ENCODE peak calls at places on chromosomes 13 and 19, in ten cellular contexts. One of them, this sample, is unnamed.

GRCh38 chr13:108895220-108895704 is 265.9 kb downstream of the MYO16 start:
- DNase-seq in activated T-cell treated with anti-CD3 and anti-CD28 coated beads, Interleukin-2, amount 50 U/mL, for 1 hour: no peak
- DNase-seq in A549: peak
- DNase-seq in Calu3: peak
- DNase-seq in ELF-1: no peak
- DNase-seq in PC-3: peak
- DNase-seq in NCI-H1092 treated with DMSO at 0.1 percent for 48 hours: peak
- DNase-seq in AML-193: peak
- DNase-seq in fibroblast of the aortic adventitia: peak
- DNase-seq in GM23338: peak
- DNase-seq in this sample: no peak

GRCh38 chr19:18894254-18895037 is 1.5 kb downstream of the CERS1 start:
- DNase-seq in GM23338: peak
- DNase-seq in fibroblast of the aortic adventitia: peak
- DNase-seq in PC-3: no peak
- DNase-seq in AML-193: no peak
- DNase-seq in ELF-1: peak
- DNase-seq in NCI-H1092 treated with DMSO at 0.1 percent for 48 hours: peak
- DNase-seq in A549: no peak
- DNase-seq in Calu3: no peak
- DNase-seq in activated T-cell treated with anti-CD3 and anti-CD28 coated beads, Interleukin-2, amount 50 U/mL, for 1 hour: no peak
- DNase-seq in this sample: no peak

GRCh38 chr13:76856141-76856571 is 30.0 kb downstream of the KCTD12 start:
- DNase-seq in activated T-cell treated with anti-CD3 and anti-CD28 coated beads, Interleukin-2, amount 50 U/mL, for 1 hour: no peak
- DNase-seq in NCI-H1092 treated with DMSO at 0.1 percent for 48 hours: no peak
- DNase-seq in fibroblast of the aortic adventitia: peak
- DNase-seq in ELF-1: no peak
- DNase-seq in PC-3: peak
- DNase-seq in GM23338: no peak
- DNase-seq in Calu3: no peak
- DNase-seq in AML-193: no peak
- DNase-seq in A549: no peak
- DNase-seq in this sample: no peak

GRCh38 chr13:24097667-24098066 is 62.9 kb upstream of the SPATA13 start:
- DNase-seq in A549: no peak
- DNase-seq in NCI-H1092 treated with DMSO at 0.1 percent for 48 hours: no peak
- DNase-seq in ELF-1: no peak
- DNase-seq in activated T-cell treated with anti-CD3 and anti-CD28 coated beads, Interleukin-2, amount 50 U/mL, for 1 hour: no peak
- DNase-seq in fibroblast of the aortic adventitia: no peak
- DNase-seq in Calu3: no peak
- DNase-seq in AML-193: no peak
- DNase-seq in GM23338: no peak
- DNase-seq in PC-3: no peak
- DNase-seq in this sample: no peak

GRCh38 chr19:46035986-46036744 is 4.6 kb downstream of the IGFL4 start:
- DNase-seq in Calu3: no peak
- DNase-seq in ELF-1: no peak
- DNase-seq in AML-193: no peak
- DNase-seq in fibroblast of the aortic adventitia: no peak
- DNase-seq in NCI-H1092 treated with DMSO at 0.1 percent for 48 hours: no peak
- DNase-seq in A549: no peak
- DNase-seq in PC-3: no peak
- DNase-seq in GM23338: no peak
- DNase-seq in activated T-cell treated with anti-CD3 and anti-CD28 coated beads, Interleukin-2, amount 50 U/mL, for 1 hour: no peak
- DNase-seq in this sample: no peak

GRCh38 chr13:42860485-42860884 is 79.1 kb downstream of the FAM216B start:
- DNase-seq in PC-3: no peak
- DNase-seq in GM23338: no peak
- DNase-seq in A549: no peak
- DNase-seq in AML-193: no peak
- DNase-seq in activated T-cell treated with anti-CD3 and anti-CD28 coated beads, Interleukin-2, amount 50 U/mL, for 1 hour: no peak
- DNase-seq in ELF-1: no peak
- DNase-seq in NCI-H1092 treated with DMSO at 0.1 percent for 48 hours: no peak
- DNase-seq in fibroblast of the aortic adventitia: no peak
- DNase-seq in Calu3: no peak
- DNase-seq in this sample: no peak

GRCh38 chr19:16588089-16588823 is 16.0 kb upstream of the SLC35E1 start:
- DNase-seq in Calu3: no peak
- DNase-seq in ELF-1: peak
- DNase-seq in AML-193: peak
- DNase-seq in NCI-H1092 treated with DMSO at 0.1 percent for 48 hours: peak
- DNase-seq in activated T-cell treated with anti-CD3 and anti-CD28 coated beads, Interleukin-2, amount 50 U/mL, for 1 hour: peak
- DNase-seq in A549: no peak
- DNase-seq in fibroblast of the aortic adventitia: peak
- DNase-seq in GM23338: peak
- DNase-seq in PC-3: no peak
- DNase-seq in this sample: no peak

GRCh38 chr13:29573190-29573589 is 22.3 kb downstream of the SLC7A1 start:
- DNase-seq in AML-193: peak
- DNase-seq in GM23338: no peak
- DNase-seq in fibroblast of the aortic adventitia: peak
- DNase-seq in NCI-H1092 treated with DMSO at 0.1 percent for 48 hours: peak
- DNase-seq in A549: no peak
- DNase-seq in PC-3: no peak
- DNase-seq in ELF-1: no peak
- DNase-seq in activated T-cell treated with anti-CD3 and anti-CD28 coated beads, Interleukin-2, amount 50 U/mL, for 1 hour: no peak
- DNase-seq in Calu3: no peak
- DNase-seq in this sample: peak

GRCh38 chr19:30388327-30388726 is 16.1 kb downstream of the ZNF536 start:
- DNase-seq in A549: no peak
- DNase-seq in AML-193: no peak
- DNase-seq in fibroblast of the aortic adventitia: no peak
- DNase-seq in NCI-H1092 treated with DMSO at 0.1 percent for 48 hours: no peak
- DNase-seq in activated T-cell treated with anti-CD3 and anti-CD28 coated beads, Interleukin-2, amount 50 U/mL, for 1 hour: no peak
- DNase-seq in PC-3: no peak
- DNase-seq in ELF-1: no peak
- DNase-seq in GM23338: no peak
- DNase-seq in Calu3: no peak
- DNase-seq in this sample: no peak

GRCh38 chr19:2167896-2168618 is 4.3 kb downstream of the DOT1L start:
- DNase-seq in AML-193: peak
- DNase-seq in Calu3: no peak
- DNase-seq in ELF-1: no peak
- DNase-seq in GM23338: no peak
- DNase-seq in A549: peak
- DNase-seq in fibroblast of the aortic adventitia: peak
- DNase-seq in activated T-cell treated with anti-CD3 and anti-CD28 coated beads, Interleukin-2, amount 50 U/mL, for 1 hour: no peak
- DNase-seq in NCI-H1092 treated with DMSO at 0.1 percent for 48 hours: no peak
- DNase-seq in PC-3: peak
- DNase-seq in this sample: no peak

GRCh38 chr13:51318015-51318414 is 21.5 kb upstream of the SERPINE3 start:
- DNase-seq in fibroblast of the aortic adventitia: no peak
- DNase-seq in ELF-1: no peak
- DNase-seq in A549: no peak
- DNase-seq in NCI-H1092 treated with DMSO at 0.1 percent for 48 hours: no peak
- DNase-seq in Calu3: no peak
- DNase-seq in activated T-cell treated with anti-CD3 and anti-CD28 coated beads, Interleukin-2, amount 50 U/mL, for 1 hour: no peak
- DNase-seq in PC-3: peak
- DNase-seq in AML-193: no peak
- DNase-seq in GM23338: no peak
- DNase-seq in this sample: no peak

GRCh38 chr13:23856008-23856750 is 33.0 kb downstream of the MIPEP start:
- DNase-seq in fibroblast of the aortic adventitia: no peak
- DNase-seq in GM23338: peak
- DNase-seq in A549: no peak
- DNase-seq in PC-3: no peak
- DNase-seq in Calu3: no peak
- DNase-seq in AML-193: no peak
- DNase-seq in ELF-1: no peak
- DNase-seq in NCI-H1092 treated with DMSO at 0.1 percent for 48 hours: no peak
- DNase-seq in activated T-cell treated with anti-CD3 and anti-CD28 coated beads, Interleukin-2, amount 50 U/mL, for 1 hour: no peak
- DNase-seq in this sample: no peak

GRCh38 chr13:93561553-93561952 is 334.9 kb downstream of the GPC6 start:
- DNase-seq in A549: no peak
- DNase-seq in activated T-cell treated with anti-CD3 and anti-CD28 coated beads, Interleukin-2, amount 50 U/mL, for 1 hour: no peak
- DNase-seq in Calu3: no peak
- DNase-seq in ELF-1: no peak
- DNase-seq in fibroblast of the aortic adventitia: no peak
- DNase-seq in AML-193: no peak
- DNase-seq in NCI-H1092 treated with DMSO at 0.1 percent for 48 hours: no peak
- DNase-seq in PC-3: no peak
- DNase-seq in GM23338: peak
- DNase-seq in this sample: no peak

GRCh38 chr13:78586706-78587105 is 16.6 kb downstream of the POU4F1 start:
- DNase-seq in Calu3: no peak
- DNase-seq in PC-3: no peak
- DNase-seq in GM23338: peak
- DNase-seq in ELF-1: peak
- DNase-seq in fibroblast of the aortic adventitia: no peak
- DNase-seq in NCI-H1092 treated with DMSO at 0.1 percent for 48 hours: no peak
- DNase-seq in A549: no peak
- DNase-seq in AML-193: no peak
- DNase-seq in activated T-cell treated with anti-CD3 and anti-CD28 coated beads, Interleukin-2, amount 50 U/mL, for 1 hour: no peak
- DNase-seq in this sample: no peak

GRCh38 chr19:28905996-28906395 is 307.0 kb downstream of the UQCRFS1 start:
- DNase-seq in AML-193: no peak
- DNase-seq in Calu3: no peak
- DNase-seq in activated T-cell treated with anti-CD3 and anti-CD28 coated beads, Interleukin-2, amount 50 U/mL, for 1 hour: no peak
- DNase-seq in fibroblast of the aortic adventitia: peak
- DNase-seq in PC-3: no peak
- DNase-seq in NCI-H1092 treated with DMSO at 0.1 percent for 48 hours: no peak
- DNase-seq in ELF-1: no peak
- DNase-seq in A549: no peak
- DNase-seq in GM23338: no peak
- DNase-seq in this sample: no peak

GRCh38 chr19:7833225-7834156 is 3.5 kb downstream of the EVI5L start:
- DNase-seq in PC-3: peak
- DNase-seq in Calu3: peak
- DNase-seq in ELF-1: no peak
- DNase-seq in AML-193: no peak
- DNase-seq in A549: peak
- DNase-seq in NCI-H1092 treated with DMSO at 0.1 percent for 48 hours: no peak
- DNase-seq in GM23338: no peak
- DNase-seq in activated T-cell treated with anti-CD3 and anti-CD28 coated beads, Interleukin-2, amount 50 U/mL, for 1 hour: no peak
- DNase-seq in fibroblast of the aortic adventitia: peak
- DNase-seq in this sample: no peak

GRCh38 chr13:31814523-31814922 is 75.2 kb downstream of the RXFP2 start:
- DNase-seq in fibroblast of the aortic adventitia: no peak
- DNase-seq in ELF-1: no peak
- DNase-seq in Calu3: no peak
- DNase-seq in activated T-cell treated with anti-CD3 and anti-CD28 coated beads, Interleukin-2, amount 50 U/mL, for 1 hour: no peak
- DNase-seq in NCI-H1092 treated with DMSO at 0.1 percent for 48 hours: no peak
- DNase-seq in A549: no peak
- DNase-seq in GM23338: no peak
- DNase-seq in AML-193: no peak
- DNase-seq in PC-3: no peak
- DNase-seq in this sample: no peak

GRCh38 chr13:108257238-108257637 is 12.3 kb upstream of the TNFSF13B start:
- DNase-seq in NCI-H1092 treated with DMSO at 0.1 percent for 48 hours: no peak
- DNase-seq in PC-3: no peak
- DNase-seq in activated T-cell treated with anti-CD3 and anti-CD28 coated beads, Interleukin-2, amount 50 U/mL, for 1 hour: no peak
- DNase-seq in AML-193: no peak
- DNase-seq in Calu3: no peak
- DNase-seq in ELF-1: no peak
- DNase-seq in A549: no peak
- DNase-seq in GM23338: no peak
- DNase-seq in fibroblast of the aortic adventitia: no peak
- DNase-seq in this sample: no peak

GRCh38 chr19:1833540-1833939 is 14.7 kb downstream of the REXO1 start:
- DNase-seq in NCI-H1092 treated with DMSO at 0.1 percent for 48 hours: no peak
- DNase-seq in AML-193: no peak
- DNase-seq in GM23338: no peak
- DNase-seq in fibroblast of the aortic adventitia: no peak
- DNase-seq in activated T-cell treated with anti-CD3 and anti-CD28 coated beads, Interleukin-2, amount 50 U/mL, for 1 hour: no peak
- DNase-seq in PC-3: no peak
- DNase-seq in ELF-1: no peak
- DNase-seq in A549: no peak
- DNase-seq in Calu3: no peak
- DNase-seq in this sample: no peak

GRCh38 chr19:48445256-48445605 is 552 bp upstream of the GRWD1 start:
- DNase-seq in Calu3: peak
- DNase-seq in fibroblast of the aortic adventitia: peak
- DNase-seq in ELF-1: no peak
- DNase-seq in activated T-cell treated with anti-CD3 and anti-CD28 coated beads, Interleukin-2, amount 50 U/mL, for 1 hour: peak
- DNase-seq in GM23338: peak
- DNase-seq in A549: peak
- DNase-seq in AML-193: peak
- DNase-seq in PC-3: peak
- DNase-seq in NCI-H1092 treated with DMSO at 0.1 percent for 48 hours: peak
- DNase-seq in this sample: no peak

GRCh38 chr13:20127563-20128458 is 33.0 kb downstream of the GJA3 start:
- DNase-seq in PC-3: peak
- DNase-seq in NCI-H1092 treated with DMSO at 0.1 percent for 48 hours: peak
- DNase-seq in AML-193: peak
- DNase-seq in A549: peak
- DNase-seq in Calu3: peak
- DNase-seq in ELF-1: peak
- DNase-seq in activated T-cell treated with anti-CD3 and anti-CD28 coated beads, Interleukin-2, amount 50 U/mL, for 1 hour: peak
- DNase-seq in fibroblast of the aortic adventitia: peak
- DNase-seq in GM23338: peak
- DNase-seq in this sample: no peak

This sample was measured in NCI-H2107.